ENCODE peak calls at places on chromosome 4, in seven cellular contexts. T, N, P, V, Z, K and E are unnamed samples.

GRCh38 chr4:102501176-102501634 is at the start of gene NFKB1:
- DNase-seq in T (peak), N (peak), P (peak), V (peak), Z (peak), K (peak), E (no peak)

GRCh38 chr4:139301821-139302611 is at the start of gene NDUFC1:
- DNase-seq in T (peak), N (peak), P (peak), V (peak), Z (peak), K (peak), E (no peak)

GRCh38 chr4:158169931-158170690 is 2.7 kb downstream of the GASK1B start:
- DNase-seq in T (no peak), N (no peak), P (peak), V (peak), Z (peak), K (no peak), E (no peak)

GRCh38 chr4:2081540-2081939 is 22.4 kb downstream of the NAT8L start:
- DNase-seq in T (no peak), N (no peak), P (no peak), V (no peak), Z (no peak), K (no peak), E (no peak)

GRCh38 chr4:15197005-15197404 is 194.7 kb downstream of the CPEB2 start:
- DNase-seq in T (no peak), N (no peak), P (peak), V (peak), Z (no peak), K (no peak), E (no peak)

GRCh38 chr4:77104405-77105292 is 28.9 kb upstream of the CCNI start:
- DNase-seq in T (no peak), N (no peak), P (peak), V (no peak), Z (peak), K (no peak), E (no peak)

GRCh38 chr4:25632135-25632534 is 23.5 kb upstream of the SLC34A2 start:
- DNase-seq in T (no peak), N (no peak), P (no peak), V (no peak), Z (no peak), K (no peak), E (no peak)

GRCh38 chr4:22237155-22237751 is 278.6 kb downstream of the ADGRA3 start:
- DNase-seq in T (no peak), N (no peak), P (peak), V (peak), Z (peak), K (peak), E (no peak)

GRCh38 chr4:9944431-9945425 is 76.6 kb downstream of the SLC2A9 start:
- DNase-seq in T (no peak), N (no peak), P (no peak), V (no peak), Z (no peak), K (peak), E (no peak)

GRCh38 chr4:83201761-83202160 is 82.8 kb downstream of the COQ2 start:
- DNase-seq in T (no peak), N (no peak), P (no peak), V (no peak), Z (no peak), K (no peak), E (no peak)

GRCh38 chr4:89253306-89253705 is 54.3 kb downstream of the GPRIN3 start:
- DNase-seq in T (no peak), N (no peak), P (no peak), V (no peak), Z (no peak), K (no peak), E (no peak)

GRCh38 chr4:89599026-89599425 is 237.9 kb downstream of the SNCA start:
- DNase-seq in T (no peak), N (no peak), P (no peak), V (no peak), Z (no peak), K (no peak), E (no peak)

GRCh38 chr4:142563682-142564291 is 282.3 kb downstream of the INPP4B start:
- DNase-seq in T (no peak), N (peak), P (no peak), V (peak), Z (no peak), K (peak), E (no peak)

GRCh38 chr4:52822583-52823477 is 39.3 kb upstream of the RASL11B start:
- DNase-seq in T (no peak), N (no peak), P (no peak), V (peak), Z (peak), K (peak), E (no peak)

GRCh38 chr4:181753189-181753588 is 490.0 kb upstream of the TENM3 start:
- DNase-seq in T (no peak), N (no peak), P (no peak), V (no peak), Z (no peak), K (no peak), E (no peak)

GRCh38 chr4:174156239-174156826 is 127.1 kb downstream of the FBXO8 start:
- DNase-seq in T (peak), N (peak), P (peak), V (peak), Z (no peak), K (peak), E (no peak)

GRCh38 chr4:153465583-153465921 is 608 bp upstream of the TMEM131L start:
- DNase-seq in T (peak), N (no peak), P (peak), V (peak), Z (peak), K (peak), E (no peak)

GRCh38 chr4:2304877-2305561 is 43.1 kb upstream of the MXD4 start:
- DNase-seq in T (no peak), N (no peak), P (no peak), V (no peak), Z (no peak), K (no peak), E (no peak)

GRCh38 chr4:30714408-30715031 is 5.6 kb upstream of the PCDH7 start:
- DNase-seq in T (peak), N (no peak), P (peak), V (peak), Z (peak), K (peak), E (no peak)

GRCh38 chr4:55768291-55768690 is 51.3 kb upstream of the EXOC1L start:
- DNase-seq in T (no peak), N (peak), P (no peak), V (peak), Z (no peak), K (peak), E (no peak)

GRCh38 chr4:123783936-123784335 is 387.3 kb downstream of the SPRY1 start:
- DNase-seq in T (no peak), N (no peak), P (no peak), V (peak), Z (no peak), K (no peak), E (no peak)

GRCh38 chr4:147782087-147782781 is 50.3 kb downstream of the ARHGAP10 start:
- DNase-seq in T (no peak), N (peak), P (no peak), V (peak), Z (no peak), K (peak), E (no peak)

GRCh38 chr4:102308032-102308799 is 37.1 kb downstream of the SLC39A8 start:
- DNase-seq in T (no peak), N (no peak), P (no peak), V (peak), Z (peak), K (no peak), E (no peak)

GRCh38 chr4:177047851-177048174 is 255.1 kb upstream of the VEGFC start:
- DNase-seq in T (no peak), N (no peak), P (peak), V (peak), Z (no peak), K (no peak), E (no peak)

GRCh38 chr4:7239844-7240243 is 47.5 kb downstream of the SORCS2 start:
- DNase-seq in T (no peak), N (no peak), P (no peak), V (no peak), Z (no peak), K (no peak), E (no peak)

GRCh38 chr4:3607690-3608514 is 75.7 kb upstream of the LRPAP1 start:
- DNase-seq in T (no peak), N (no peak), P (peak), V (no peak), Z (no peak), K (no peak), E (peak)

GRCh38 chr4:10736266-10736665 is 51.7 kb upstream of the CLNK start:
- DNase-seq in T (no peak), N (no peak), P (no peak), V (no peak), Z (no peak), K (no peak), E (no peak)

GRCh38 chr4:120691106-120691505 is 231.4 kb downstream of the PRDM5 start:
- DNase-seq in T (no peak), N (no peak), P (no peak), V (no peak), Z (no peak), K (no peak), E (no peak)

GRCh38 chr4:121316091-121316490 is 64.7 kb downstream of the QRFPR start:
- DNase-seq in T (no peak), N (no peak), P (no peak), V (no peak), Z (no peak), K (no peak), E (no peak)

GRCh38 chr4:74016068-74016467 is 17.6 kb upstream of the CXCL5 start:
- DNase-seq in T (no peak), N (peak), P (no peak), V (peak), Z (no peak), K (no peak), E (no peak)

GRCh38 chr4:91963489-91963888 is 340.3 kb upstream of the GRID2 start:
- DNase-seq in T (no peak), N (no peak), P (no peak), V (peak), Z (no peak), K (peak), E (no peak)

GRCh38 chr4:128465523-128465922 is 177.9 kb upstream of the PGRMC2 start:
- DNase-seq in T (no peak), N (no peak), P (no peak), V (no peak), Z (no peak), K (no peak), E (no peak)

GRCh38 chr4:110484767-110485166 is 8.8 kb downstream of the ENPEP start:
- DNase-seq in T (no peak), N (peak), P (no peak), V (peak), Z (no peak), K (peak), E (no peak)